ENCODE peak calls at places on chromosomes 6 and 20, in four cellular contexts. E is stimulated activated CD4-positive, alpha-beta T cell treated with anti-CD3 and anti-CD28 coated beads, TNF-alpha, amount 100 ng/mL, for 24 hours; T is tibial artery; Q is fibroblast of pulmonary artery. P is an unnamed sample.

GRCh38 chr20:17491488-17491887 is 39.7 kb downstream of the BFSP1 start:
- DNase-seq in E (no peak), T (no peak), Q (no peak), P (no peak)

GRCh38 chr6:10404107-10404798 is 10.6 kb downstream of the TFAP2A start:
- DNase-seq in E (peak), T (peak), Q (peak), P (peak)

GRCh38 chr6:149129401-149130077 is 188.0 kb upstream of the TAB2 start:
- DNase-seq in E (no peak), T (peak), Q (peak), P (no peak)

GRCh38 chr6:20686142-20686541 is 151.9 kb downstream of the CDKAL1 start:
- DNase-seq in E (no peak), T (no peak), Q (no peak), P (peak)

GRCh38 chr6:39387785-39388184 is 65.3 kb upstream of the KCNK16 start:
- DNase-seq in E (no peak), T (no peak), Q (no peak), P (no peak)

GRCh38 chr6:5619249-5619648 is 357.9 kb downstream of the FARS2 start:
- DNase-seq in E (no peak), T (no peak), Q (no peak), P (no peak)

GRCh38 chr6:69852706-69853105 is 13.7 kb upstream of the COL19A1 start:
- DNase-seq in E (no peak), T (no peak), Q (no peak), P (no peak)

GRCh38 chr6:146183831-146184230 is 155.0 kb downstream of the GRM1 start:
- DNase-seq in E (no peak), T (no peak), Q (no peak), P (no peak)

GRCh38 chr20:41224281-41224680 is 86.9 kb downstream of the PLCG1 start:
- DNase-seq in E (no peak), T (no peak), Q (no peak), P (no peak)

GRCh38 chr6:39889229-39889628 is 45.0 kb downstream of the MOCS1 start:
- DNase-seq in E (no peak), T (no peak), Q (no peak), P (no peak)

GRCh38 chr6:36848658-36849441 is 9.6 kb upstream of the CPNE5 start:
- DNase-seq in E (no peak), T (peak), Q (peak), P (no peak)

GRCh38 chr20:51062065-51062464 is 39.2 kb upstream of the KCNG1 start:
- DNase-seq in E (peak), T (no peak), Q (peak), P (no peak)

GRCh38 chr20:2657241-2657640 is 4.8 kb downstream of the NOP56 start:
- DNase-seq in E (no peak), T (peak), Q (no peak), P (no peak)

GRCh38 chr20:53581444-53582311 is 12.0 kb downstream of the ZNF217 start:
- DNase-seq in E (no peak), T (no peak), Q (no peak), P (no peak)

GRCh38 chr6:65776332-65776731 is 69.3 kb upstream of the EYS start:
- DNase-seq in E (no peak), T (no peak), Q (no peak), P (no peak)

GRCh38 chr20:33450867-33451266 is 7.3 kb upstream of the SNTA1 start:
- DNase-seq in E (no peak), T (peak), Q (peak), P (no peak)

GRCh38 chr6:118216751-118217150 is 309.7 kb downstream of the SLC35F1 start:
- DNase-seq in E (no peak), T (no peak), Q (no peak), P (no peak)

GRCh38 chr20:23267909-23268308 is 82.7 kb upstream of the NXT1 start:
- DNase-seq in E (no peak), T (no peak), Q (no peak), P (no peak)